ENCODE peak calls at places on chromosome 6, in nine cellular contexts. S is A549, T is PC-3, O is body of pancreas, U is AG10803, G is tibial artery, F is epithelial cell of esophagus, E is GM10248, Z is foreskin fibroblast. C is an unnamed sample.

GRCh38 chr6:126228001-126228791 is 111.7 kb upstream of the CENPW start:
- DNase-seq in G (no peak), O (no peak), F (no peak), S (no peak), T (no peak), Z (peak; percentile 34), E (no peak), U (no peak), C (no peak)

GRCh38 chr6:113120577-113121285 is 736.4 kb upstream of the MARCKS start:
- DNase-seq in T (peak; percentile 82), S (peak; percentile 52), G (no peak), Z (peak; percentile 80), U (peak; percentile 99), F (peak; percentile 74), O (no peak), E (no peak), C (peak; percentile 100)

GRCh38 chr6:22041797-22042489 is 254.9 kb downstream of the PRL start:
- DNase-seq in S (no peak), F (peak; percentile 22), U (peak; percentile 79), O (no peak), T (peak; percentile 18), Z (peak; percentile 46), G (no peak), E (no peak), C (peak; percentile 68)

GRCh38 chr6:94289131-94289530 is 869.8 kb upstream of the EPHA7 start:
- DNase-seq in U (no peak), G (no peak), F (no peak), E (no peak), T (no peak), S (no peak), Z (no peak), O (no peak), C (no peak)

GRCh38 chr6:156438519-156438918 is 338.7 kb upstream of the ARID1B start:
- DNase-seq in U (no peak), S (no peak), T (no peak), F (peak; percentile 6), Z (no peak), E (no peak), O (no peak), G (no peak), C (no peak)

GRCh38 chr6:145895802-145896201 is 68.4 kb downstream of the SHPRH start:
- DNase-seq in F (peak; percentile 4), S (no peak), T (peak; percentile 41), E (no peak), Z (peak; percentile 36), O (no peak), G (no peak), U (peak; percentile 8), C (peak; percentile 29)

GRCh38 chr6:46733410-46733809 is 1.8 kb downstream of the PLA2G7 start:
- DNase-seq in E (no peak), Z (no peak), O (no peak), F (no peak), T (no peak), U (no peak), S (no peak), G (no peak), C (no peak)

GRCh38 chr6:130625825-130626500 is 201.2 kb upstream of the SMLR1 start:
- DNase-seq in F (peak; percentile 13), S (no peak), G (no peak), Z (peak; percentile 85), E (peak; percentile 22), U (peak; percentile 87), T (peak; percentile 71), O (no peak), C (peak; percentile 67)

GRCh38 chr6:30311669-30312068 is 15.1 kb upstream of the TRIM39 start:
- DNase-seq in S (no peak), F (no peak), E (no peak), U (peak; percentile 6), G (no peak), Z (peak; percentile 60), T (no peak), O (no peak), C (no peak)

GRCh38 chr6:97771356-97771755 is 488.3 kb upstream of the MMS22L start:
- DNase-seq in E (no peak), F (no peak), T (no peak), S (no peak), G (no peak), O (no peak), U (no peak), Z (no peak), C (no peak)

GRCh38 chr6:134372603-134373281 is 54.8 kb upstream of the SGK1 start:
- DNase-seq in T (no peak), F (peak; percentile 68), U (peak; percentile 70), Z (peak; percentile 87), G (peak; percentile 82), E (no peak), O (peak; percentile 13), S (peak; percentile 38), C (peak; percentile 93)

GRCh38 chr6:20211941-20212391 is 303 bp downstream of the MBOAT1 start:
- DNase-seq in F (peak; percentile 68), Z (peak; percentile 54), E (no peak), T (peak; percentile 49), O (peak; percentile 62), U (peak; percentile 42), S (peak; percentile 46), G (no peak), C (peak; percentile 51)

GRCh38 chr6:112202639-112203341 is 51.6 kb downstream of the LAMA4 start:
- DNase-seq in O (no peak), U (peak; percentile 35), Z (peak; percentile 76), F (no peak), G (no peak), E (peak; percentile 16), S (no peak), T (no peak), C (peak; percentile 27)

GRCh38 chr6:149843051-149843633 is 21.0 kb downstream of the LRP11 start:
- DNase-seq in T (no peak), F (no peak), E (no peak), Z (no peak), G (no peak), O (peak; percentile 38), S (no peak), U (no peak), C (peak; percentile 41)

GRCh38 chr6:161216616-161217205 is 57.1 kb downstream of the AGPAT4 start:
- DNase-seq in F (no peak), E (no peak), S (no peak), O (no peak), G (no peak), T (no peak), U (no peak), Z (no peak), C (no peak)

GRCh38 chr6:48117246-48117645 is 6.2 kb upstream of the PTCHD4 start:
- DNase-seq in G (no peak), F (no peak), S (no peak), O (no peak), T (no peak), U (no peak), E (no peak), Z (no peak), C (no peak)

GRCh38 chr6:155916870-155917624 is 461.4 kb upstream of the NOX3 start:
- DNase-seq in U (no peak), Z (no peak), T (no peak), G (no peak), S (no peak), F (no peak), E (no peak), O (no peak), C (no peak)

GRCh38 chr6:20565291-20565690 is 31.0 kb downstream of the CDKAL1 start:
- DNase-seq in S (no peak), O (no peak), F (no peak), E (no peak), U (no peak), G (no peak), Z (no peak), T (no peak), C (no peak)

GRCh38 chr6:43981363-43981990 is 145.8 kb downstream of the MRPL14 start:
- DNase-seq in E (no peak), F (no peak), T (no peak), Z (no peak), U (no peak), O (no peak), S (no peak), G (peak; percentile 53), C (no peak)

GRCh38 chr6:34237722-34238506 is 1.2 kb downstream of the HMGA1 start:
- DNase-seq in G (peak; percentile 69), F (peak; percentile 48), E (peak; percentile 62), O (peak; percentile 68), U (no peak), S (peak; percentile 62), T (peak; percentile 55), Z (peak; percentile 77), C (no peak)
- TF ChIP-seq CTCF in G (no peak), F (no peak), E (peak; percentile 31), O (peak; percentile 32), U (peak; percentile 31), S (no peak), T (peak; percentile 30), Z (peak; percentile 24), C (peak; percentile 26)

GRCh38 chr6:76682842-76683241 is 610.4 kb upstream of the IMPG1 start:
- DNase-seq in F (peak; percentile 30), T (peak; percentile 28), S (peak; percentile 2), E (no peak), G (no peak), O (no peak), Z (peak; percentile 15), U (no peak), C (peak; percentile 17)
- TF ChIP-seq CTCF in F (peak; percentile 37), T (peak; percentile 40), S (peak; percentile 34), E (peak; percentile 33), G (peak; percentile 37), O (peak; percentile 52), Z (peak; percentile 35), U (peak; percentile 58), C (peak; percentile 32)

DNA sequence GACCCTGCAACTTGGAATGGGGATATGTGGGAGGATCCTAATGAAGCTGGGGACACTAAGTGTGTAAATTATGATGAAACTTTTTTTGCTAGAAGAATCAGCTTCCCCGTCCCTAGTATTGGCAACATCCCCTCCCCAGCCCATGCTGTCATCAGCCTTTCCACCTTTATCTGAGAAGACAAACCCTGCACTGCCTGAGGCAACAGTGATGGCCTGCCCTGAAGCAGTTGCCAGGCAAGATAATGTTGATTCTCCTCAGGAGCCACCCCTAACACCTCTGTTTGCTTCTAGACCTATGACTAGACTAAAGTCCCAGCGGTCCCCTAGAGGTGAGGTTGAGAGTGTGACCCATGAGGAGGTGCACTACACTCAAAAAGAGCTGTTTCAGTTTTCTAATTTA is 27.1 kb downstream of the MICA start:
- DNase-seq in G (no peak), F (no peak), Z (no peak), S (no peak), E (no peak), T (no peak), O (no peak), U (no peak), C (no peak)
- TF ChIP-seq CTCF in G (no peak), F (no peak), Z (no peak), S (no peak), E (no peak), T (no peak), O (no peak), U (no peak), C (no peak)

DNA sequence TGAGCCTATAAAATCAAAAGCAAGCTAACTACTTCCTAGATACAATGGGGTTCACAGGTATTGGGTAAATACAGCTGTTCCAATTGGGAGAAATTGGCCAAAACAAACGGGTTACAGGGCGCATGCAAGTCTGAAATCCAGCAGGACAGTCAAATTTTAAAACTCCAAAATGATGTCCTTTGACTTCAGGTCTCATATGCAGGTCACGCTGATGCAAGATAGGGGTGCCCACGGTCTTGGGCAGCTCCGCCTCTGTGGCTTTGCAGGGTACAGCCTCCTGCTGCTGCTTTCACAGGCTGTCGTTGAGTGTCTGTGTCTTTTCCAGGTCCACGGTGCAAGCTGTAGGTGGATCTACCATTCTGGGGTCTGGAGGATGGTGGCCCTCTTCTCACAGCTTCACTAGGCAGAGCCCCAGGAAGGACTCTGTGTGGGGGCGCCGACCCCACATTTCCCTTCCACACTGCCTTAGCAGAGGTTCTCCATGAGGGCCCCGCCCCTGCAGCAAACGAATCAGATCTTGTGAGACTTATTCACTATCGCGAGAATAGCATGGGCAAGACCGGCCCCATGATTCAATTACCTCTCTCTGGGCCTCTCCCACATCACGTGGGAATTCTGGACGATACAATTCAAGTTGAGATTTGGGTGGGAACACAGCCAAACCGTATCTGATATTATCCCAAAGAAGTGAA is 11.9 kb upstream of the SMIM29 start:
- DNase-seq in E (no peak), O (no peak), F (no peak), T (no peak), S (no peak), G (peak; percentile 40), U (no peak), Z (no peak), C (no peak)
- TF ChIP-seq CTCF in E (no peak), O (no peak), F (no peak), T (no peak), S (no peak), G (no peak), U (no peak), Z (no peak), C (no peak)